ENCODE peak calls at places on chromosomes 11 and 22, in four cellular contexts. F, Y, V and E are unnamed samples.

GRCh38 chr11:61811831-61812230 is 5.0 kb downstream of the FADS1 start:
- DNase-seq in V (no peak), Y (no peak), F (no peak), E (no peak)

GRCh38 chr11:122213111-122213510 is 97.1 kb upstream of the BLID start:
- DNase-seq in F (no peak), Y (no peak), V (no peak), E (no peak)

GRCh38 chr22:17924735-17925727 is 99.3 kb downstream of the MICAL3 start:
- DNase-seq in Y (no peak), V (no peak), F (no peak), E (no peak)

GRCh38 chr11:86192858-86193257 is 51.7 kb upstream of the EED start:
- DNase-seq in F (no peak), V (no peak), Y (no peak), E (no peak)

GRCh38 chr22:49670610-49671330 is 156.9 kb downstream of the BRD1 start:
- DNase-seq in F (no peak), Y (no peak), V (no peak), E (peak; percentile 63)

GRCh38 chr11:211295-211694 is 3.8 kb downstream of the RIC8A start:
- DNase-seq in V (no peak), Y (no peak), F (no peak), E (no peak)

GRCh38 chr11:15206791-15207190 is 92.1 kb downstream of the INSC start:
- DNase-seq in Y (no peak), F (no peak), V (no peak), E (no peak)

GRCh38 chr22:31148953-31149627 is 8.8 kb upstream of the PLA2G3 start:
- DNase-seq in Y (no peak), V (peak; percentile 64), F (peak; percentile 51), E (peak; percentile 88)

GRCh38 chr11:15507592-15507991 is 392.9 kb downstream of the INSC start:
- DNase-seq in V (no peak), Y (no peak), F (no peak), E (no peak)

GRCh38 chr11:60785806-60786361 is 751 bp downstream of the MS4A10 start:
- DNase-seq in Y (no peak), F (no peak), V (no peak), E (no peak)

GRCh38 chr11:70503201-70503877 is 105.0 kb downstream of the CTTN start:
- DNase-seq in Y (no peak), V (no peak), F (no peak), E (no peak)

GRCh38 chr22:17754233-17754925 is 19.9 kb downstream of the BID start:
- DNase-seq in Y (no peak), F (no peak), V (no peak), E (no peak)

GRCh38 chr22:47187558-47187957 is 425.1 kb downstream of the TBC1D22A start:
- DNase-seq in F (no peak), V (no peak), Y (no peak), E (no peak)

GRCh38 chr22:23898006-23898974 is 4.1 kb downstream of the MIF start:
- DNase-seq in Y (no peak), F (no peak), V (no peak), E (no peak)

GRCh38 chr22:21451545-21452520 is 15.4 kb upstream of the TMEM191C start:
- DNase-seq in Y (no peak), V (no peak), F (no peak), E (no peak)

GRCh38 chr11:113269096-113269495 is 45.3 kb upstream of the TTC12 start:
- DNase-seq in F (no peak), Y (no peak), V (no peak), E (no peak)

GRCh38 chr11:121800704-121801516 is 315.1 kb downstream of the BLID start:
- DNase-seq in V (no peak), Y (no peak), F (no peak), E (no peak)

GRCh38 chr11:58575377-58576020 is at the start of gene LPXN:
- DNase-seq in Y (no peak), F (no peak), V (no peak), E (no peak)

GRCh38 chr11:91199866-91200265 is 977.0 kb upstream of the CHORDC1 start:
- DNase-seq in Y (no peak), V (no peak), F (no peak), E (no peak)

GRCh38 chr11:134382830-134383229 is 29.2 kb downstream of the B3GAT1 start:
- DNase-seq in F (no peak), Y (no peak), V (no peak), E (no peak)

GRCh38 chr11:123202155-123202714 is 7.2 kb upstream of the CLMP start:
- DNase-seq in Y (no peak), V (no peak), F (no peak), E (peak; percentile 59)

GRCh38 chr11:132941024-132941646 is 591.2 kb downstream of the OPCML start:
- DNase-seq in Y (no peak), F (peak; percentile 31), V (no peak), E (peak; percentile 56)

GRCh38 chr11:113506461-113506860 is 31.3 kb upstream of the DRD2 start:
- DNase-seq in Y (no peak), F (no peak), V (no peak), E (no peak)

GRCh38 chr11:12079726-12080556 is 30.4 kb upstream of the MICAL2 start:
- DNase-seq in Y (no peak), V (peak; percentile 59), F (no peak), E (no peak)

GRCh38 chr22:36328635-36329216 is 59.0 kb downstream of the MYH9 start:
- DNase-seq in V (no peak), F (peak; percentile 32), Y (peak; percentile 51), E (no peak)

GRCh38 chr11:7576671-7577225 is 62.9 kb downstream of the PPFIBP2 start:
- DNase-seq in F (no peak), V (no peak), Y (no peak), E (peak; percentile 55)

GRCh38 chr11:79150966-79151365 is 289.9 kb downstream of the TENM4 start:
- DNase-seq in Y (no peak), V (no peak), F (no peak), E (no peak)

GRCh38 chr11:69510471-69511357 is 29.3 kb downstream of the LINC01488 start:
- DNase-seq in V (no peak), F (no peak), Y (no peak), E (no peak)

GRCh38 chr22:48939441-48940265 is 888.0 kb downstream of the BRD1 start:
- DNase-seq in Y (no peak), V (no peak), F (no peak), E (no peak)

GRCh38 chr22:46149998-46150549 is at the start of gene PPARA:
- DNase-seq in V (peak; percentile 46), F (peak; percentile 97), Y (no peak), E (peak; percentile 100)

GRCh38 chr11:3162410-3163240 is 2.5 kb downstream of the OSBPL5 start:
- DNase-seq in F (no peak), V (no peak), Y (no peak), E (no peak)

GRCh38 chr11:692824-693414 is 2.1 kb downstream of the DEAF1 start:
- DNase-seq in Y (peak; percentile 8), F (no peak), V (no peak), E (no peak)

GRCh38 chr22:44354288-44354687 is 41.5 kb upstream of the SHISAL1 start:
- DNase-seq in V (no peak), F (no peak), Y (no peak), E (no peak)

GRCh38 chr22:44353063-44353440 is 40.3 kb upstream of the SHISAL1 start:
- DNase-seq in V (no peak), F (no peak), Y (no peak), E (no peak)

GRCh38 chr22:44352378-44353062 is 39.8 kb upstream of the SHISAL1 start:
- DNase-seq in Y (no peak), F (no peak), V (no peak), E (no peak)

GRCh38 chr22:44351037-44351436 is 38.3 kb upstream of the SHISAL1 start:
- DNase-seq in Y (no peak), V (no peak), F (no peak), E (no peak)

DNA sequence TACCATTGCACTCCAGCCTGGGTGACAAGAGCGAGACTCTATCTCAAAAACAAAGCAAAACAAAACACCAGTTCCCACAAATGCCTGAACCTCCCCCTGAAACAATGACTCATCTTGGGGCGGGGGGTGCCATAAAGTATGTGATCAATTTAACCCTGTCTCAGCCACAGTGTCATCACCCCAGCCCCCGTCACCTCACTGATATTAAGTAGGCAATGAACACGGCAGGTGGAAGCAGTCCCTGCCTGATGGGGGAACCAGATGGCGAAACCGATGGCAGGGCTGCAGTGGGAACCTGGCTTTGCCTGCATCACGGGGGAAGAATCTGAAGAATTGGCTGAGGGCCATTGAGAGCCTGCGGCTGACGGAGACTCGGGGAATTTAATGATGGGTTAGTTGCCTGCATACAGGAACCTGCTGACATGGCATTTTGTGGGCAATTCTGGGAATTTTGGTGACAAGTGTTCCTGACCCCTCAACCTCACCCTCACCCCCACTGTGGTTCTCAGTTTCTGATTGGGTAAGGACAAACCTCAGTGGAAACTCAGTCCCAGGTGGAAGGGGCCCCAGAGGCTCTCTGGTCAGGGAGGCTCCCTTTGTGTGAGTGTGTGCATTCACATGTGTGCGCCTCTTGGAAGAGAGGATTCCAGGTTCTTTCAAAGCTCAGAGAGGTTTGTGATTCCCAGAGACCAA is 39.1 kb upstream of the SHISAL1 start:
- DNase-seq in Y (no peak), V (no peak), F (no peak), E (peak; percentile 49)
- TF ChIP-seq CTCF in Y (no peak), V (no peak), F (no peak), E (peak; percentile 15)

DNA sequence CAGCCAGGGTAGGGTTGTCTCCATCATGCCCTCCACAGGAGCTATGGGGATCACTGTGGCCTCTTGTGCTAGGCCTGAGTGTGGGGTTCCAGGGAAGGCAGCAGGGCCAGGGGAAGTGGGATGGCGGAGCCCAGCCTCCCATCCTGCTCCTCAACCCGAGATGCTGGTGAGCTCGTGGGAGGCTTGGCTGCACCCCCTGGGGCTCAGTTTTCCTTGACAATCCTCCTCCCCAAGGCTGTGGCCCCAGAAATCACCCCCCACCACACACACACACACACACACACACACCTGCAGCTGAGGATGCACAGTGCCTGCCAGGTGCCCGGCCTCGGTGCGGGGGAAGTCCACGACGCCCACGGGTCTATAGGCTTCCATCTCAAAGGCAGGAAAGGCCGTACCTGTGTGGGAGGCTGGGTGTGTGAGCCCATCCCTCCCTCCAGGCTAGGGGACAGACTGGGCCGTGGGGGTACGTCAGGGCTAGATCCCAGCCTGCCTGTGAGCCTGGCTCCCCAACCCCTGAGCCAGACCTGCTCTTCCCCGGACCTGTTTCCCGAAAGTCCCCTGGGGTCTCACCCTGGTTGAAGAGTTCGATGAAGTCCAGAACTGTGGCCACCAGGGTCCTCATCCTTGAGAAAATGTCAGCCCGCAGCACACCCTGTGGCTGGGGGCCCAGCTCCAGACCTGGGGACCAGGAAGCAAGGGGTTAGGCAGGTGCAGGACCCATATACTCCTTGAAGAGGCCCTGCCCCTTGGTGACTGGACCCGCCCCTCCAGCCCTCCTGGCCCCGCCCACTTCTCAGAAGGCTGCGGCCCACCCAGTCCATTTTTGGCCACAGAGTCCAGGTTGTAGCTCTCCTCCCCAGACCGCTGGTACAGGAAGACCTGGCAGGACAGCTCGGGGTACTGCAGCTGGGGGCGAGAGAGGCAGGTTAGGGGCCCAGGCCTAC is 5.2 kb upstream of the TBX10 start:
- DNase-seq in Y (no peak), V (no peak), F (peak; percentile 64), E (no peak)
- TF ChIP-seq JUND in Y (no peak), V (no peak), F (no peak), E (no peak)

DNA sequence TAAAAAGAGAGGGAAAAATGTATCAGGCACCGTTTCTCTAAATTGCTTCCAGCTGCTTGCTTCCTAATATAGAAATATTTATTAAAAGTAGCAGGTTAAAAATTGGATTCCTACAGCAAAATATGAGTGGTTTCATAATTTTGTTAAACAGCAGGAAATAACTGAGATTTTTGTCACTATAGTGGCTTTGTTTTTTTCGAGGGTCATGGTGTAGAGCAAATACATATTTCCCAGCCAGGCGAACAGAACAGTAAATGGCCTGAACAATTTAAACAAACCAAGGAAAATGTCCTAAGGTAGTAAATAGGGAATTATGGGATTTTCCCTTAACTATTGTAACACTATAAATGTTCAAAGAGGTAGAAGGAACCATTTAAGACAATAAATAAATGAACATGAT is 159.7 kb downstream of the DDX10 start:
- DNase-seq in Y (no peak), V (no peak), F (no peak), E (no peak)
- TF ChIP-seq NFIC in Y (no peak), V (no peak), F (no peak), E (no peak)

GRCh38 chr11:19326499-19326898 is 85.8 kb upstream of the E2F8 start:
- DNase-seq in F (no peak), Y (no peak), V (no peak), E (no peak)
- TF ChIP-seq CTCF in F (no peak), Y (peak; percentile 30), V (no peak), E (peak; percentile 43)